ENCODE peak calls at places on chromosomes 1 and 21, in eight cellular contexts. E is CD4-positive, alpha-beta T cell; R is upper lobe of right lung; D is heart left ventricle; P is heart right ventricle; Y is fibroblast of pulmonary artery; H is mammary epithelial cell; L is GM23338. X is an unnamed sample.

GRCh38 chr1:219555802-219556201 is 57.1 kb downstream of the ZC3H11B start:
- DNase-seq in R (no peak), Y (peak), E (no peak), P (no peak), D (no peak), H (peak), L (no peak), X (no peak)

GRCh38 chr1:86487131-86487804 is 18.5 kb downstream of the CLCA1 start:
- DNase-seq in E (no peak), P (peak), R (no peak), Y (peak), H (peak), D (peak), L (no peak), X (no peak)

GRCh38 chr1:227732586-227733308 is 2.4 kb downstream of the JMJD4 start:
- DNase-seq in E (no peak), P (no peak), R (no peak), Y (no peak), H (no peak), L (no peak), D (no peak), X (no peak)

GRCh38 chr1:94351441-94351840 is 66.7 kb upstream of the ABCD3 start:
- DNase-seq in E (no peak), R (no peak), L (no peak), H (no peak), Y (no peak), P (no peak), D (no peak), X (no peak)

GRCh38 chr1:234265861-234266260 is 107.4 kb upstream of the COA6 start:
- DNase-seq in L (no peak), E (no peak), P (no peak), H (no peak), D (no peak), R (no peak), Y (no peak), X (no peak)

GRCh38 chr1:155254714-155255242 is 505 bp downstream of the ENTREP3 start:
- DNase-seq in Y (no peak), D (peak), E (no peak), R (peak), H (no peak), L (no peak), P (no peak), X (peak)

GRCh38 chr1:184824716-184825323 is 70.2 kb upstream of the EDEM3 start:
- DNase-seq in E (no peak), D (no peak), L (no peak), P (no peak), H (no peak), R (no peak), Y (no peak), X (no peak)

GRCh38 chr21:44649701-44650100 is 3.5 kb downstream of the KRTAP10-11 start:
- DNase-seq in Y (no peak), D (no peak), H (no peak), E (no peak), P (no peak), R (no peak), L (no peak), X (no peak)

GRCh38 chr1:116375165-116375883 is 2.3 kb downstream of the ATP1A1 start:
- DNase-seq in P (no peak), D (no peak), Y (no peak), L (no peak), H (peak), R (no peak), E (no peak), X (no peak)

GRCh38 chr1:66399888-66400529 is 133.9 kb upstream of the SGIP1 start:
- DNase-seq in P (no peak), H (no peak), E (no peak), R (no peak), L (no peak), Y (no peak), D (no peak), X (no peak)

GRCh38 chr1:228107636-228108035 is 1.5 kb downstream of the MRPL55 start:
- DNase-seq in P (no peak), Y (no peak), R (no peak), H (no peak), D (no peak), L (no peak), E (no peak), X (no peak)

GRCh38 chr1:105909811-105910210 is 1146.7 kb upstream of the PRMT6 start:
- DNase-seq in E (no peak), D (no peak), R (no peak), L (peak), P (no peak), H (no peak), Y (no peak), X (no peak)

GRCh38 chr1:226097866-226098625 is 35.5 kb downstream of the H3-3A start:
- DNase-seq in H (peak), R (no peak), E (no peak), Y (peak), D (peak), L (no peak), P (no peak), X (no peak)

GRCh38 chr1:235929216-235929615 is 62.5 kb upstream of the LYST start:
- DNase-seq in H (no peak), D (no peak), L (no peak), E (no peak), R (no peak), Y (no peak), P (no peak), X (no peak)

GRCh38 chr21:17775431-17776126 is 43.6 kb downstream of the C21orf91 start:
- DNase-seq in Y (no peak), H (no peak), R (no peak), P (no peak), D (no peak), E (peak), L (no peak), X (no peak)

GRCh38 chr1:905071-905749 is 18.5 kb upstream of the SAMD11 start:
- DNase-seq in E (no peak), R (peak), L (peak), Y (peak), P (peak), H (no peak), D (peak), X (peak)

GRCh38 chr1:163824006-163824405 is 502.3 kb downstream of the NUF2 start:
- DNase-seq in P (peak), D (peak), E (no peak), R (no peak), H (peak), L (no peak), Y (peak), X (no peak)

GRCh38 chr1:45437323-45437722 is 53.6 kb downstream of the TESK2 start:
- DNase-seq in Y (no peak), R (no peak), D (no peak), E (no peak), H (no peak), P (no peak), L (no peak), X (no peak)

GRCh38 chr1:25795955-25796806 is 3.8 kb upstream of the SELENON start:
- DNase-seq in L (no peak), P (no peak), D (no peak), R (peak), E (no peak), Y (no peak), H (peak), X (no peak)

GRCh38 chr21:33587792-33588484 is 546 bp downstream of the DONSON start:
- DNase-seq in L (peak), H (peak), R (peak), Y (peak), E (no peak), D (peak), P (peak), X (no peak)

GRCh38 chr1:118339431-118340146 is 154.6 kb upstream of the SPAG17 start:
- DNase-seq in Y (no peak), R (no peak), L (no peak), D (no peak), E (no peak), H (peak), P (no peak), X (no peak)

GRCh38 chr1:51491166-51491981 is 27.7 kb downstream of the EPS15 start:
- DNase-seq in D (no peak), E (no peak), L (no peak), P (no peak), H (no peak), R (no peak), Y (no peak), X (no peak)

GRCh38 chr1:53145942-53146708 is 3.7 kb upstream of the SLC1A7 start:
- DNase-seq in R (peak), P (peak), H (peak), L (no peak), E (no peak), Y (peak), D (peak), X (no peak)

GRCh38 chr1:115929846-115930245 is 46.5 kb upstream of the SLC22A15 start:
- DNase-seq in R (no peak), D (no peak), E (no peak), P (no peak), L (no peak), Y (peak), H (peak), X (no peak)

GRCh38 chr21:44467859-44468195 is 12.5 kb downstream of the LRRC3 start:
- DNase-seq in E (no peak), R (no peak), H (no peak), L (no peak), P (no peak), D (no peak), Y (no peak), X (no peak)

GRCh38 chr21:25489673-25490072 is 117.6 kb downstream of the MRPL39 start:
- DNase-seq in Y (no peak), L (no peak), H (no peak), P (no peak), R (no peak), D (no peak), E (no peak), X (no peak)

GRCh38 chr1:172697463-172698100 is 38.7 kb downstream of the FASLG start:
- DNase-seq in P (no peak), D (no peak), R (no peak), Y (no peak), H (no peak), E (no peak), L (no peak), X (no peak)

GRCh38 chr1:244919320-244920282 is 55.3 kb upstream of the HNRNPU start:
- DNase-seq in D (no peak), E (no peak), H (no peak), P (no peak), L (no peak), Y (no peak), R (no peak), X (no peak)

DNA sequence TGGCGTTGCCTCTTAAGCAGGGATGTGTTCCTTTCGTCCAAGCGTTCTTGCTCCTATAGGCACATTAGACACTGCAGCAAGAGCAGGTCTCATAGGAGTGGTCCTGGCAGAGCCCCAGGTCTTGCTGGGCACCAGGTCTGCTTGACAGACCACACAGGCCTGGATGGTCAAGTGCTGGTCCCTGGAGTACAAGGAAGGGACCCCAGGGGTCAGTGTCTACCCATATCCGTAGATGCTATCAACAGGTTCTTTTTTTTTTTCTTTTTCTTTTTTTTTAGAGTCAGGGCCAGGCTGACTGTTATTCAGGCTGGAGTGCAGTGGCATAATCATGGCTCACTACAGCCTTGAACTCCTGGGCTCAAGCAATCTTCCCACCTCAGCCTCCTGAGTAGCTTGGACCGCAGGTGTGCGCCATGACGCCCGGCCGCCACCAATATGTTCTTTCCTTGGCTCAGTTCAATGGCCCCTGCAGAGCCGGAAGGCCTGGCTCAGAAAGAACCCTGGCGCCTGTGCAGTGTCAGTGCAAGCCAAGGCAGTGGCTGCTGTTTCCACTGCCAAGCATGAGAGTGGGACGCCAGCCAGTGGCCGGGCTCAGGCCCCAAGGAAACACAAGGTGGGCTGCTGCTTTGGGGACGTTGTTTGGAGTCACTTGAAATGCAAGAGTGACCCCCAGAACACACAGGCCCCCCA is 10.0 kb upstream of the TNFRSF8 start:
- DNase-seq in Y (no peak), E (no peak), H (no peak), R (no peak), L (peak), P (peak), D (peak), X (no peak)
- TF ChIP-seq CTCF in Y (no peak), E (no peak), H (no peak), R (no peak), L (peak), P (no peak), D (no peak), X (peak)

DNA sequence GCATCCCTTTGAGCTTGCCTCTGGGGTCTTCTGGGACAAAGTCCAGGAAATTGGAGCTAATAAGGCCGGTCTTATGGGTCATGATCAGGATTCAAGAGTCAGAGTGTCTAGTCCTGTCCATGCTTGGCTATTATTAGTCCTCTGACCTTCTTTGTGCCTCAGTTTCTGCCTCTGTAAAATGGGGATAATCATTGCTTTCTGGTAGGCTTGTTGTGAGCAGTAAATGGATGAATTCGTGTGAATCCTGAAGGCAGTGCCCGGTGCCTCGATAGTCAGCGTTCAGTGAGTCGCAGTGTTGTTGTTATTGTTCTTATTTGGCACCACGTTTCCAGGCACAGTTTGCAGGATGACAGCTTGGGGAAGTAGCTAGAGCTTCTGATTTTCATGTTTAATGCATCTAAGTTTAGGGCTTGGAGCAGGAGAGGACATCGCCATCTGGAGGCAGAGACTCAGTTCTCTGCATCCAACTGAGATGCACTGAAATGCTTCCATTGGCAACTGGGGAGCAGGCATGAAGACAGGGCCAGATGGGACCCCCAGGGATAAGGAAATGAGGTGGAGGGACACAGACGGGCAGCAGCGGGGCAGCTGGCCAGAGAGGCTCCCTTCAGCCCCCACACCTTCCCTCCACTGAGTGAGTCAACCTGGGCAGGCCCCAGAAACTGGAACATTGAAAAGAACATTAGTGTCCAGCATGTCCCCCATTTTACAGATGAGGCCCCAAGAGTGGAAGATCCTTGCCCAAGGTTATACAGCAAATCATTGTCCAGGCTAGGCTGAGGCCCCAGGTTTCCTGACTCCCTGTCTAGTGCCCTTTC is 160.3 kb downstream of the PTPRU start:
- DNase-seq in L (peak), P (no peak), D (no peak), E (no peak), Y (no peak), H (no peak), R (no peak), X (no peak)
- TF ChIP-seq CTCF in L (peak), P (no peak), D (no peak), E (no peak), Y (peak), H (peak), R (no peak), X (no peak)

GRCh38 chr21:34702341-34702807 is 33.6 kb downstream of the CLIC6 start:
- DNase-seq in L (no peak), P (peak), H (peak), Y (peak), R (no peak), D (peak), E (no peak), X (no peak)
- TF ChIP-seq CTCF in L (no peak), P (no peak), H (no peak), Y (no peak), R (no peak), D (no peak), E (no peak), X (no peak)

DNA sequence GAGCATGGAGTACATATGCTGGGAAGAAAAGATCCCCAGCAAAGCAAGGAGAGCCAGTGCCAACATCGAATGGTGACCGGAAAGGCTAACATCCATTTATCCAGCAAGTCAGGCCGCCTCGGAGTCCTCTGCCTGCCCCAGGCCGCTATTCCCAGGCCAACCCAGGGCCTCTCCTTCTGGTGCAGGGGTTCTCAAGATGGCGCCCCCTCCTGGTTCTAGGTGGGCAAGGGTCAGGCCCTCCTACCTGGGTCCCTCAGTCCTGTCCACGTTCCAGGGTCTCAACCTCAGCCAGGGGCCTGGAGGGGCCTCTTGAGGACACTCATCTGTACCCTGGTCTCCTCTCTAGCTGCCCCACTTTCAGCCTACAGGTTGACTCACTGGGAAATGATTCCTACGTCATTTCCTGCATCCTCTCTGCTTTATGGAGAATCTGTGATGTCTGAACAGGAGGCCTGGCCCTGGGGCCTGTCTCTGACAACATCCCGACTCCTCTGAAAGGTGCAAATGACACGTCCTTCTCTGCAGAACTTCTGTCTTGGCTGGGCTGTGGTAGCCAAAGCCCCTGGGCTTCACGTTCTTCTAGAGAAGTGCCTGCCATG is 145.3 kb downstream of the PSMG1 start:
- DNase-seq in P (no peak), H (no peak), Y (peak), R (no peak), D (no peak), E (no peak), L (peak), X (no peak)
- TF ChIP-seq CTCF in P (no peak), H (no peak), Y (no peak), R (peak), D (no peak), E (no peak), L (peak), X (no peak)

GRCh38 chr1:111793896-111794295 is 38.2 kb downstream of the DDX20 start:
- DNase-seq in E (no peak), L (no peak), H (no peak), R (no peak), Y (no peak), D (no peak), P (no peak), X (no peak)

GRCh38 chr1:111789077-111789476 is 33.4 kb downstream of the DDX20 start:
- DNase-seq in H (no peak), L (no peak), R (no peak), P (no peak), E (no peak), D (no peak), Y (peak), X (peak)

GRCh38 chr1:111786669-111787207 is 31.0 kb downstream of the DDX20 start:
- DNase-seq in L (no peak), R (no peak), H (no peak), E (no peak), D (no peak), P (no peak), Y (no peak), X (no peak)

GRCh38 chr1:111792249-111792648 is 36.5 kb downstream of the DDX20 start:
- DNase-seq in P (no peak), R (no peak), Y (no peak), D (no peak), H (no peak), L (peak), E (no peak), X (no peak)

DNA sequence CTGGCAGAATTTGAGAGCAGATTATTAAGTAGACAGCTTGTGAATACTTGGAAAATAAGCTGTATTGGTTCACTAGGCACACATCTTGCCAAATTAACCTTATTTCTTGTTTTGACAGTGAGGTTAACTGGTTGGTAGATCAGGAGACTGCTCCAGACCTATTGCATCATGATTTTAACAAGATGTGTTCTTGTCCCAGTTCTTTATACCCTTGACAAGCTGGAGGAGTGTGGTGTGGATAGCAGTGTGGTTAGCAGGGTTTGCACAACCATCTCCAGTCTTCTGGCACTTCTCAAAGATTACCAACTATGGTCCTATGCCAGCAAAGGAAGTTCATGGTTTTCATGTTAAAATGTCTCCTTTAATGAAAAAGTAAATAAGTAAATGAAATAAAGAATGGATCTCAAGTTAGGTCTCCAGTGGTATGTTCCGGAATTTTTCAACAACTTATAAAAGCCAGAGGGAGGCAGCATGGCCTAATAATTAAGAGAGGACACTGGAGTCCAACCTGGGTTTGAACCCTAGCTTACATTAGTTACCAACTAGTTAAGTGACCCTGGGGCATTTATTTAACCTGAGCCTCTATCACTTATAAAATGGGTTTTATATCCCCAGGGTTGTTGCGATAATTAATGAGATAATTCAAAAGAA is 34.1 kb downstream of the DDX20 start:
- DNase-seq in E (no peak), D (no peak), P (no peak), R (no peak), L (no peak), H (no peak), Y (peak), X (no peak)
- TF ChIP-seq CTCF in E (no peak), D (no peak), P (peak), R (no peak), L (peak), H (peak), Y (no peak), X (no peak)

GRCh38 chr1:11880911-11881748 is 22.4 kb upstream of the NPPB start:
- DNase-seq in Y (no peak), L (no peak), P (peak), R (no peak), D (peak), E (no peak), H (no peak), X (peak)
- TF ChIP-seq CTCF in Y (no peak), L (no peak), P (no peak), R (no peak), D (no peak), E (no peak), H (no peak), X (no peak)